ENCODE peak calls at places on chromosomes 7 and 10, in four cellular contexts. Q, K, L and B are unnamed samples.

GRCh38 chr10:10526846-10527245 is 490.8 kb upstream of the CELF2 start:
- DNase-seq in L (no peak), Q (no peak), K (no peak), B (no peak)

GRCh38 chr7:107938448-107939250 is 47.7 kb downstream of the DLD start:
- DNase-seq in L (no peak), K (no peak), Q (no peak), B (no peak)

GRCh38 chr7:54888067-54888735 is 129.2 kb upstream of the SEC61G start:
- DNase-seq in K (no peak), Q (no peak), L (no peak), B (peak; percentile 42)

GRCh38 chr7:19144661-19145428 is at the start of gene FERD3L:
- DNase-seq in L (no peak), Q (no peak), K (no peak), B (peak; percentile 38)

GRCh38 chr10:124698560-124699470 is 45.4 kb downstream of the FAM53B start:
- DNase-seq in Q (peak; percentile 2), L (peak; percentile 46), K (no peak), B (no peak)

GRCh38 chr10:98149858-98150257 is 15.4 kb downstream of the R3HCC1L start:
- DNase-seq in Q (no peak), K (no peak), L (no peak), B (no peak)

GRCh38 chr10:84156768-84157167 is 16.8 kb upstream of the GPR15LG start:
- DNase-seq in Q (peak; percentile 74), K (no peak), L (no peak), B (no peak)

GRCh38 chr10:14555806-14556205 is 218.9 kb downstream of the FAM107B start:
- DNase-seq in Q (no peak), K (no peak), L (no peak), B (peak; percentile 54)

GRCh38 chr10:112383325-112383724 is 9.4 kb downstream of the ACSL5 start:
- DNase-seq in L (no peak), Q (no peak), K (peak; percentile 50), B (no peak)

GRCh38 chr10:46240684-46241565 is 45.9 kb upstream of the ANTXRL start:
- DNase-seq in Q (peak; percentile 20), L (peak; percentile 31), K (no peak), B (peak; percentile 13)

GRCh38 chr10:52769966-52770365 is 2.6 kb downstream of the MBL2 start:
- DNase-seq in K (no peak), Q (no peak), L (no peak), B (no peak)

GRCh38 chr10:27601519-27601918 is 97.4 kb downstream of the RAB18 start:
- DNase-seq in K (no peak), L (no peak), Q (no peak), B (no peak)
- H3K9me3 ChIP-seq in K (no peaks in the 10 kb centered on the region), L (no peaks in the 10 kb centered on the region), Q (no peaks in the 10 kb centered on the region), B (no peaks in the 10 kb centered on the region)

DNA sequence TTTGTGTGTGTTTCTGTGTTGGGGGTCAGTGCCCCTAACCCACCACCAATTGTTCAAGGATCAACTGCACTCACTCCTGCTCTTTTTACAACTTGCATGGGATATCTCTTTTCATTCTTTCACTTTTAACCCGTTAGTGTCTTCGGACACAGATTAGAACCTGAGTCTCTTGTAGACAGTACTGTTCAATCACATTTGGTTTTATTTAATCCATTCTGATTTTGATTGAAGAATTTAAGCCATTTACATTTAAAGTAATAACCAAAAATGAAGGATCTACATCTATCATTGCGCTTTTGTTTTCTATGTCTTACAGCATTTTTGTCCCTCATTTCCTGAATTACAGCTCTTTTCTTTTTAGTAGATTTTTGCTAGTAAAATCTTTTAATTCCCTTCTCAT is 43.6 kb downstream of the ZNF248 start:
- DNase-seq in K (no peak), L (no peak), Q (no peak), B (no peak)
- H3K9me3 ChIP-seq in K (peaks cover 42% of the 10 kb centered on the region), L (peaks cover 44% of the 10 kb centered on the region), Q (peaks cover 5% of the 10 kb centered on the region), B (peaks cover 40% of the 10 kb centered on the region)

GRCh38 chr7:57181281-57181680 is 49.0 kb upstream of the ZNF479 start:
- DNase-seq in K (no peak), L (peak; percentile 15), Q (no peak), B (no peak)

GRCh38 chr7:57178768-57179139 is 46.5 kb upstream of the ZNF479 start:
- DNase-seq in L (peak; percentile 8), Q (no peak), K (no peak), B (no peak)

GRCh38 chr7:57182031-57182430 is 49.8 kb upstream of the ZNF479 start:
- DNase-seq in K (peak; percentile 2), L (no peak), Q (no peak), B (no peak)

GRCh38 chr7:57177856-57178767 is 45.9 kb upstream of the ZNF479 start:
- DNase-seq in L (peak; percentile 38), Q (no peak), K (no peak), B (no peak)

GRCh38 chr7:57179776-57180415 is 47.7 kb upstream of the ZNF479 start:
- DNase-seq in K (no peak), L (peak; percentile 62), Q (no peak), B (no peak)
- H3K9me3 ChIP-seq in K (no peaks in the 10 kb centered on the region), L (peaks cover 7% of the 10 kb centered on the region), Q (no peaks in the 10 kb centered on the region), B (peaks cover 38% of the 10 kb centered on the region)

GRCh38 chr10:167383-167782 is 32.1 kb downstream of the ZMYND11 start:
- DNase-seq in K (no peak), L (no peak), Q (no peak), B (no peak)
- H3K9me3 ChIP-seq in K (no peaks in the 10 kb centered on the region), L (no peaks in the 10 kb centered on the region), Q (no peaks in the 10 kb centered on the region), B (no peaks in the 10 kb centered on the region)

GRCh38 chr7:153638821-153639435 is 413.3 kb upstream of the DPP6 start:
- DNase-seq in Q (no peak), L (no peak), K (no peak), B (no peak)

GRCh38 chr7:153640586-153640985 is 411.6 kb upstream of the DPP6 start:
- DNase-seq in K (no peak), Q (no peak), L (no peak), B (no peak)

GRCh38 chr7:153642989-153643388 is 409.2 kb upstream of the DPP6 start:
- DNase-seq in Q (no peak), L (no peak), K (no peak), B (no peak)

DNA sequence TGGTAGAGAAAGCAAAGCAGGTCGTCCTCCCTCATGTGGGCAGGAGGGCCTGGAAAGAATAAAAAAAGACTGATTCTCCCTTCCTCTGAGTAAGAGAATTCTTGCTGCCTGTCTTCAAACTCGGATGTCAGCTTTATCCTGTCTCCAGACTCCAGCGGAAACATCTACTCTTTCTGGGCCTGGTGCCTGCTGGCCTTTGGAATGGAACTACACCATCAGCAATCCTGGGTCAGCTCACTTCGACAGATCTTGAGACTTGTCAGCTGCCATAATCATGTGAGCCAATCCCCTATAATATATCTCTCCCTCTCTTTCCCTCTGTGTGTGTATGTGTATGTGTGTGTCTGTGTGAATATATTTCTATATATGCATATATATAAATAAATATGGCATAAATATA is 411.0 kb upstream of the DPP6 start:
- DNase-seq in L (no peak), Q (no peak), K (no peak), B (no peak)
- H3K9me3 ChIP-seq in L (no peaks in the 10 kb centered on the region), Q (no peaks in the 10 kb centered on the region), K (no peaks in the 10 kb centered on the region), B (peaks cover 11% of the 10 kb centered on the region)

GRCh38 chr7:128352636-128353035 is 8.9 kb downstream of the PRRT4 start:
- DNase-seq in K (no peak), Q (no peak), L (no peak), B (no peak)
- H3K9me3 ChIP-seq in K (no peaks in the 10 kb centered on the region), Q (no peaks in the 10 kb centered on the region), L (no peaks in the 10 kb centered on the region), B (no peaks in the 10 kb centered on the region)

DNA sequence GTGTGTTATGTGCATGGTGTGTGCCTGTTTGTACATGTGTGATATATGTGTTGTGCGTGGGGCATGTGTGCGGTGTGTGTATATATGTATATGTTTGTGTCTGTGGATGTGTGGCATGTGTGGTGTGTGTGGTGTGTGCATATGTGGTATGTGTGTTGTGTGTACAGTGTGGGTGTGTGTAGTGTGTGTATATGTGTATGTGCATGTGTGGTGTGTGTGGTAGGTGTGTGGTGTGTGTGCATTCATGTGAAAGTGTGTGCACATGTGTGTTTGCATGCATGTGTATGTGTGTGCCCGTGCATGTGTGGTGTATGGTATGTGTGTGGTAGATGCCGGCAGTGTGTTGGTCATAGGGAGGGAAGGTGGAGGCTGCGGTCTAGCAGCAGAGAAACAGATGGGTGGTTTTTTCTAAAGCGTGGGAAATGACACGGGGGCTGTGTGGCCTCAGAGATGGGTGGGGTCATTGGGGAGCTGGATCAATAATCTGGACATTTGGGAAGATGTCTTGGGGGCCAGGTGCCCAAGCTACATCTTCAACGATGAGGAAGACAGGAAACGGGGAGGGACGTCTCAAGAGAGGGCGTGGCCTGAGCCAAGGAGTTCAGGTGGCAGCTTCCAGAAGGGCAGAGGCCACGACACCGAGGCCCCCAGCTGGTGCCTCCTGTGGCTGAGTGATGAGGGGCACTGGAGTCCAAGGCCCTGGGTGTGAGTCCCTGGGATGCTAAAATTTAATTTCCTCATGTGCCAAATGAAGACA is 481.3 kb downstream of the DNAJB6 start:
- DNase-seq in L (peak; percentile 25), Q (no peak), K (no peak), B (no peak)
- H3K9me3 ChIP-seq in L (no peaks in the 10 kb centered on the region), Q (no peaks in the 10 kb centered on the region), K (no peaks in the 10 kb centered on the region), B (no peaks in the 10 kb centered on the region)

GRCh38 chr7:90654718-90655427 is 58.8 kb downstream of the CDK14 start:
- DNase-seq in L (no peak), Q (no peak), K (no peak), B (no peak)
- H3K9me3 ChIP-seq in L (no peaks in the 10 kb centered on the region), Q (no peaks in the 10 kb centered on the region), K (peaks cover 10% of the 10 kb centered on the region), B (no peaks in the 10 kb centered on the region)

GRCh38 chr7:6691609-6692106 is 15.1 kb downstream of the ZNF12 start:
- DNase-seq in Q (no peak), K (no peak), L (no peak), B (no peak)
- H3K9me3 ChIP-seq in Q (peaks cover 69% of the 10 kb centered on the region), K (peaks cover 88% of the 10 kb centered on the region), L (peaks cover 89% of the 10 kb centered on the region), B (peaks cover 100% of the 10 kb centered on the region)